ENCODE peak calls at places on chromosome 10, in six cellular contexts. E, S, P, J, B and C are unnamed samples.

GRCh38 chr10:110717830-110718595 is 73.9 kb downstream of the RBM20 start:
- DNase-seq in E (no peak), S (no peak), P (no peak), J (no peak), B (peak), C (no peak)

GRCh38 chr10:123792579-123792978 is 99.0 kb downstream of the CPXM2 start:
- DNase-seq in E (no peak), S (no peak), P (no peak), J (no peak), B (no peak), C (no peak)

GRCh38 chr10:132366006-132366405 is 31.0 kb upstream of the PWWP2B start:
- DNase-seq in E (no peak), S (no peak), P (no peak), J (no peak), B (no peak), C (no peak)

GRCh38 chr10:26858707-26859034 is 2.1 kb downstream of the ABI1 start:
- DNase-seq in E (no peak), S (peak), P (no peak), J (no peak), B (no peak), C (no peak)

GRCh38 chr10:80552151-80552646 is 14.5 kb downstream of the SH2D4B start:
- DNase-seq in E (no peak), S (peak), P (no peak), J (peak), B (no peak), C (peak)

GRCh38 chr10:93813507-93814465 is 56.0 kb downstream of the LGI1 start:
- DNase-seq in E (peak), S (peak), P (no peak), J (peak), B (peak), C (peak)

GRCh38 chr10:119441151-119441821 is 101.2 kb downstream of the RGS10 start:
- DNase-seq in E (peak), S (peak), P (no peak), J (peak), B (no peak), C (no peak)

GRCh38 chr10:101008823-101009423 is 9.3 kb downstream of the LZTS2 start:
- DNase-seq in E (no peak), S (no peak), P (no peak), J (no peak), B (peak), C (no peak)

GRCh38 chr10:102815790-102816549 is 21.2 kb downstream of the CYP17A1 start:
- DNase-seq in E (peak), S (peak), P (no peak), J (no peak), B (peak), C (no peak)

GRCh38 chr10:122149607-122150505 is 121.2 kb upstream of the BTBD16 start:
- DNase-seq in E (no peak), S (no peak), P (no peak), J (peak), B (no peak), C (no peak)

GRCh38 chr10:103193107-103193819 is at the start of gene NT5C2:
- DNase-seq in E (peak), S (peak), P (peak), J (peak), B (peak), C (peak)

GRCh38 chr10:59222788-59223187 is 46.3 kb downstream of the PHYHIPL start:
- DNase-seq in E (no peak), S (no peak), P (no peak), J (no peak), B (no peak), C (no peak)

GRCh38 chr10:44917848-44918247 is 6.7 kb downstream of the TMEM72 start:
- DNase-seq in E (no peak), S (no peak), P (no peak), J (no peak), B (no peak), C (no peak)

GRCh38 chr10:132232553-132232949 is 45.8 kb downstream of the DPYSL4 start:
- DNase-seq in E (no peak), S (no peak), P (no peak), J (no peak), B (peak), C (no peak)